ENCODE peak calls at places on chromosomes 7 and 10, in seven cellular contexts. V, X, M, K, P, J and F are unnamed samples.

GRCh38 chr7:5630670-5631069 is 150.8 kb downstream of the RNF216 start:
- DNase-seq in X (no peak), M (no peak), P (no peak), K (no peak), J (no peak), V (no peak), F (no peak)

GRCh38 chr10:68560916-68561691 is 967 bp downstream of the TET1 start:
- DNase-seq in J (no peak), K (peak), V (no peak), M (peak), X (peak), P (no peak), F (no peak)

GRCh38 chr7:33062023-33062781 is at the start of gene NT5C3A:
- DNase-seq in M (peak), K (no peak), V (no peak), P (no peak), J (no peak), X (no peak), F (peak)

GRCh38 chr10:26232174-26232573 is 15.6 kb downstream of the GAD2 start:
- DNase-seq in K (no peak), M (no peak), V (no peak), P (no peak), X (no peak), J (no peak), F (no peak)

GRCh38 chr10:50538473-50539398 is 85.0 kb downstream of the SGMS1 start:
- DNase-seq in J (no peak), K (no peak), X (no peak), M (no peak), P (no peak), V (no peak), F (no peak)

GRCh38 chr10:102646610-102647432 is 2.5 kb downstream of the TRIM8 start:
- DNase-seq in P (no peak), V (peak), M (peak), K (no peak), J (no peak), X (peak), F (peak)

GRCh38 chr7:72539702-72540101 is 127.6 kb upstream of the CALN1 start:
- DNase-seq in V (no peak), M (no peak), J (no peak), K (no peak), X (no peak), P (no peak), F (no peak)

GRCh38 chr7:87877641-87878040 is 1.3 kb downstream of the DBF4 start:
- DNase-seq in K (no peak), P (no peak), X (no peak), M (no peak), V (no peak), J (no peak), F (no peak)

GRCh38 chr10:17144757-17145156 is 15.1 kb upstream of the CUBN start:
- DNase-seq in V (no peak), J (no peak), K (no peak), X (peak), P (no peak), M (no peak), F (no peak)

GRCh38 chr10:29243061-29243460 is 45.8 kb upstream of the LYZL1 start:
- DNase-seq in P (no peak), X (no peak), M (no peak), J (no peak), V (no peak), K (no peak), F (no peak)

GRCh38 chr10:114685456-114685855 is 27.4 kb upstream of the ABLIM1 start:
- DNase-seq in X (no peak), V (no peak), M (peak), P (no peak), K (peak), J (no peak), F (no peak)

GRCh38 chr7:33757050-33757449 is 148.3 kb upstream of the BMPER start:
- DNase-seq in P (no peak), M (no peak), K (no peak), X (peak), J (no peak), V (no peak), F (peak)

GRCh38 chr10:31194986-31195385 is 124.0 kb upstream of the ZEB1 start:
- DNase-seq in X (peak), P (no peak), J (no peak), M (no peak), V (no peak), K (no peak), F (no peak)

GRCh38 chr10:51368943-51369342 is 294.7 kb downstream of the PRKG1 start:
- DNase-seq in V (no peak), J (no peak), X (no peak), P (no peak), M (no peak), K (no peak), F (no peak)

GRCh38 chr7:151796091-151796870 is 80.6 kb downstream of the PRKAG2 start:
- DNase-seq in P (no peak), J (peak), V (no peak), M (no peak), X (peak), K (peak), F (no peak)

GRCh38 chr7:44461387-44461786 is 29.1 kb downstream of the NUDCD3 start:
- DNase-seq in P (no peak), V (no peak), X (peak), J (no peak), M (no peak), K (no peak), F (peak)

GRCh38 chr7:132207211-132207610 is 369.1 kb downstream of the PLXNA4 start:
- DNase-seq in M (peak), K (peak), X (no peak), J (no peak), P (no peak), V (no peak), F (no peak)

GRCh38 chr7:94080551-94080950 is 76.4 kb upstream of the BET1 start:
- DNase-seq in V (no peak), K (no peak), J (no peak), X (no peak), P (no peak), M (no peak), F (no peak)

GRCh38 chr10:131034451-131034850 is 277.1 kb downstream of the TCERG1L start:
- DNase-seq in K (no peak), V (no peak), P (no peak), M (no peak), J (no peak), X (no peak), F (no peak)

GRCh38 chr7:36937754-36938551 is 213.7 kb upstream of the AOAH start:
- DNase-seq in V (no peak), J (no peak), X (no peak), P (no peak), M (no peak), K (no peak), F (no peak)

GRCh38 chr7:151719895-151720238 is 157.0 kb downstream of the PRKAG2 start:
- DNase-seq in V (no peak), J (no peak), K (no peak), P (no peak), M (no peak), X (no peak), F (no peak)

GRCh38 chr10:91249700-91250099 is 29.2 kb downstream of the PCGF5 start:
- DNase-seq in K (no peak), P (no peak), J (no peak), M (no peak), V (no peak), X (no peak), F (no peak)

GRCh38 chr7:32588657-32589056 is 93.4 kb downstream of the AVL9 start:
- DNase-seq in V (no peak), X (peak), M (no peak), K (no peak), P (no peak), J (no peak), F (peak)

GRCh38 chr10:45377321-45377720 is 3.3 kb downstream of the ALOX5 start:
- DNase-seq in J (no peak), V (no peak), M (no peak), K (no peak), P (no peak), X (no peak), F (no peak)

GRCh38 chr7:142478479-142479220 is 220.8 kb upstream of the PRSS58 start:
- DNase-seq in K (no peak), J (no peak), M (no peak), P (no peak), X (peak), V (no peak), F (peak)

GRCh38 chr7:65477326-65477725 is 103.7 kb downstream of the ZNF92 start:
- DNase-seq in V (no peak), P (no peak), X (peak), J (no peak), K (no peak), M (no peak), F (no peak)

GRCh38 chr7:126727930-126728331 is 524.8 kb downstream of the GRM8 start:
- DNase-seq in K (no peak), V (no peak), X (no peak), M (no peak), P (no peak), J (no peak), F (peak)

GRCh38 chr10:24360286-24361127 is 151.6 kb downstream of the KIAA1217 start:
- DNase-seq in M (peak), X (peak), V (no peak), K (peak), P (no peak), J (peak), F (peak)

GRCh38 chr10:132838346-132838970 is 52.5 kb upstream of the NKX6-2 start:
- DNase-seq in M (no peak), P (no peak), V (no peak), K (no peak), J (no peak), X (no peak), F (no peak)

GRCh38 chr10:96374985-96375830 is 16.4 kb upstream of the OPALIN start:
- DNase-seq in K (peak), J (peak), M (peak), P (peak), X (peak), V (peak), F (peak)

GRCh38 chr7:232571-233455 is 40.4 kb downstream of the FAM20C start:
- DNase-seq in V (no peak), M (no peak), P (no peak), K (no peak), J (no peak), X (peak), F (peak)

GRCh38 chr7:231858-232246 is 39.5 kb downstream of the FAM20C start:
- DNase-seq in X (no peak), V (no peak), K (no peak), M (no peak), J (no peak), P (no peak), F (no peak)

GRCh38 chr7:229184-229964 is 37.0 kb downstream of the FAM20C start:
- DNase-seq in J (peak), M (peak), V (peak), K (peak), P (peak), X (peak), F (peak)

GRCh38 chr7:230274-230673 is 37.9 kb downstream of the FAM20C start:
- DNase-seq in M (no peak), P (no peak), J (no peak), K (no peak), X (no peak), V (no peak), F (no peak)

GRCh38 chr7:231030-231857 is 38.9 kb downstream of the FAM20C start:
- DNase-seq in V (no peak), P (no peak), J (no peak), M (no peak), X (no peak), K (no peak), F (no peak)
- TF ChIP-seq CTCF in V (no peak), P (no peak), J (peak), M (no peak), X (peak), K (peak), F (peak)

DNA sequence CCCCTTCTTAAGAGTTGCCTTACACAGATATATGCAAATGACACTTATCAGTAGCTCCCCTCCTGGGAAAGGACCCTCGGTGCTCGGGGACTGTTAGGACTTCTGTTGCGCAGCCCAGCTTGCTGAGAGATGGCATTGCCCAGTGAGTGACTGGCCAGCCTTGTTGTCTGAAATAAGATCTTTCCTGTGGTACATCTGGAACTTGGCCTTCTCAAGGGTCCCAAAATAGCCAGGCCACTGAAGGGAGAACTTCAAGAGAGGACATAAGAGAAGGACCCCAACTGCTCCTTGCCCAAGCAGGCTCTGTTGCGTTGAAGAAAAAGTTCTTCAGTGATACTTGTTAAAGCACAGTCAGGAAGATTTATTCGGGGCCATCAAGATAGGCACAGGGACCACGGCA is 17.3 kb downstream of the BAG3 start:
- DNase-seq in K (no peak), M (no peak), V (no peak), P (no peak), X (no peak), J (no peak), F (no peak)
- H3K4me3 ChIP-seq in K (peak), M (no peak), V (no peak), P (no peak), X (no peak), J (no peak), F (no peak)

GRCh38 chr7:48384180-48384752 is 213.0 kb downstream of the ABCA13 start:
- DNase-seq in M (no peak), V (no peak), X (no peak), K (no peak), J (no peak), P (no peak), F (no peak)
- TF ChIP-seq CTCF in M (no peak), V (no peak), X (no peak), K (no peak), J (no peak), P (no peak), F (no peak)

DNA sequence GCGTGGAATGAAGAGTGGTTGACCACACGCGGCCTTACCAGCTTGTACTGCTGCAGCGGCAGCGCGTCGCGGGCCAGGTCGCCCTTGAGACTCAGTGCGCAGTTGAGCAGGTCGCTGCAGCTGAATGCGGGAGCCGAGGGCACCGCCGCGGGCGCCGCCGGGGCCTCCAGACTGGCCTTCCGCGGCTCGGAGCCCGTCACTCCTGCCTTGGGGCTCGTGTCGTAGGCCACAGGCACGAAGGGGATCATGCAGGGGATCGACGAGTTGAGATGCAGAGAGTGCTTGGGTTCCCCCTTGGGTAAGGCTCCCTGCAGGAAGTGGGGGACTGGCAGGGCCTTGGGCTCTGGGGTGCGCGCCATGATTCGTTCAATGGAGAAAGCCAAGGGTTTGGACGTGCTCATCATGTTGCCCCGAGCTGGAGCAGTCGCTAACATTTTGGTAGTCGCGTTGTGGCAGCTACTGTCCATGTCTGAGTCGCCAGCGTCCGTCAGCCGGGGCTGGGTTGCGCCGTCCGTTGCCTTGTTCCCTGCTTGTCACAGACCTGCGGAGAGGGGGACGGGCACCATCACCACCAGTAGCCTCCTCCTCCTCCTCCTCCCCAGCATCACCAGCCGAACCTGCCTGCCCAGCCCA is 463 bp downstream of the FEZF1 start:
- DNase-seq in K (no peak), V (peak), P (no peak), J (no peak), X (no peak), M (no peak), F (no peak)
- H3K4me3 ChIP-seq in K (peak), V (no peak), P (peak), J (no peak), X (no peak), M (no peak), F (no peak)

GRCh38 chr10:121669010-121669366 is 70.7 kb upstream of the FGFR2 start:
- DNase-seq in K (no peak), V (no peak), X (no peak), M (no peak), P (no peak), J (no peak), F (no peak)

GRCh38 chr10:121675344-121675743 is 77.1 kb upstream of the FGFR2 start:
- DNase-seq in P (no peak), X (no peak), J (no peak), M (no peak), K (no peak), V (no peak), F (no peak)

GRCh38 chr10:121668336-121669009 is 70.2 kb upstream of the FGFR2 start:
- DNase-seq in M (peak), X (no peak), K (peak), V (no peak), P (peak), J (no peak), F (no peak)

GRCh38 chr10:121674885-121675284 is 76.6 kb upstream of the FGFR2 start:
- DNase-seq in V (no peak), M (no peak), J (no peak), P (no peak), X (no peak), K (no peak), F (no peak)

GRCh38 chr10:121672733-121673132 is 74.5 kb upstream of the FGFR2 start:
- DNase-seq in J (no peak), X (no peak), P (no peak), K (no peak), V (no peak), M (no peak), F (no peak)
- TF ChIP-seq CTCF in J (no peak), X (no peak), P (no peak), K (no peak), V (no peak), M (no peak), F (no peak)

DNA sequence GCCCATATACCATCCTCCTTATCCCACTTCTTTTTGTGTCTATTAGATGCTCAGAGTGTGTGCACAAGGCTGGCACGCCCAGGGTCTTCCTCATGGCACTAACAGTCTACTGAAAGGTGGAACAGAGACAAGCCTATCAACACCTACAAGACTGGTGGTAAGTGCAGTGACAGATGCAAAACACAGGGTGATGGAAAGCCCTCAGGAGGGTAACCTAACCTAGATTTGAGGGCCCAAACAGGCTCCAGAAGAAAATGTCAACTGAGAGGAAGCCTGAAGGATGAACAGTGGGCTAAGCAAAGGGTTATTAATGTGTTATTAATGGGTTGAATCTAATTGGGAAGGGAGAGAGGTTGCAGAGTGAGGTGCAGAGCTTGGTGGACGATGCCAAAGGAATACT is 1.2 kb upstream of the FAS start:
- DNase-seq in V (no peak), J (no peak), M (no peak), K (no peak), X (no peak), P (no peak), F (no peak)
- H3K4me3 ChIP-seq in V (no peak), J (peak), M (no peak), K (peak), X (peak), P (peak), F (peak)

GRCh38 chr7:133934974-133935330 is 192.2 kb upstream of the LRGUK start:
- DNase-seq in K (no peak), P (no peak), M (no peak), V (no peak), X (no peak), J (no peak), F (no peak)
- TF ChIP-seq CTCF in K (no peak), P (no peak), M (no peak), V (no peak), X (no peak), J (no peak), F (no peak)

GRCh38 chr10:116669832-116670644 is 49.3 kb downstream of the PNLIPRP2 start:
- DNase-seq in X (no peak), K (no peak), M (no peak), P (no peak), J (peak), V (no peak), F (no peak)
- H3K4me3 ChIP-seq in X (no peak), K (peak), M (no peak), P (no peak), J (peak), V (no peak), F (peak)

DNA sequence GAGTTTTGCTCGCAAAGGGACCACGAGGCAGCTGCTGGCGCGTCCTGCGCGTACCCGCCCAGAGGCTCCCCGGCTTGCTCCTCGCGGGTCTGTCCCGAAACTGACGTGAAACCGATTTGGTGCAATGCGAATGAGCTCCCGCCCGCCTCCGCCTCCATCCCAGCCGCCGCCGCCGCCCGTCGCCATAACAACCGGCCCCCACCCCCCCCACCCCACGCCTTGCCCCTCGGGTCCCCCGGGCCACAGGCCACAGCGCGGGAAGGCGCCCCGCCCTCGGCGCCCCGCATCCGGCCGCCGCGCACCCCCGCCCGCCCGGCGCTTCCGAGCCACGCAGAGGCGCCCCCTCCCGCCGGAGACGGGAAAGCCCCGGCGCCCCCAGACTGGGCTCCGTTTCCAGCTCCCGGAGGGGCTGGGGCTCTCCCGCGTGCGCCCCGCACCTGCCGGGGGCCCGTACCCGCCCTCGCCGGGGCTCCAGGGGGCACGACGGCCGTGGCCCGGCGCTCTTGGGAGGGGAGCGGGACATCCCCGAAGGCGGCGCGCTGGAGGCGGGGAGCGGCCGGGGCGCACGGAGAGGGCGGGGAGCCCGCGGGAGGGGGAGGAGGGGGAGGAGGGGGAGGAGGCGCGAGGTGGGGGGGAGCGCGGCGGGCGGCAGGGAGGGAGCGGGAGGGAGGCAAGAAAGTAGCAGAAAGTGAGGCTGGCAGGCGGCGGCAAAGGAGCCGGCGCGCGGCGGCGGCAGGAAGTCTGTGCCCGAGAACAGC is at the start of gene CAMK1D:
- DNase-seq in P (peak), J (peak), K (peak), M (peak), V (peak), X (peak), F (peak)
- TF ChIP-seq CTCF in P (peak), J (peak), K (peak), M (no peak), V (peak), X (peak), F (no peak)